ENCODE peak calls at places on chromosomes 6 and 20, in eight cellular contexts. G, W, F, C, A, X, R and Q are unnamed samples.

GRCh38 chr6:134523903-134524302 is 206.0 kb upstream of the SGK1 start:
- DNase-seq in A (no peak), F (no peak), X (no peak), G (no peak), R (peak), C (no peak), W (no peak), Q (peak)

GRCh38 chr6:44627091-44627878 is 239.8 kb downstream of the CDC5L start:
- DNase-seq in A (no peak), X (no peak), G (peak), F (no peak), C (peak), W (peak), R (no peak), Q (no peak)

GRCh38 chr20:1204547-1204946 is 1.3 kb downstream of the C20orf202 start:
- DNase-seq in G (peak), R (no peak), X (no peak), C (no peak), W (no peak), A (no peak), F (no peak), Q (no peak)

GRCh38 chr20:46970937-46971630 is 76.4 kb downstream of the EYA2 start:
- DNase-seq in X (peak), R (peak), F (peak), C (no peak), G (peak), W (no peak), A (peak), Q (peak)

GRCh38 chr6:155483858-155484257 is 28.2 kb upstream of the NOX3 start:
- DNase-seq in R (peak), W (no peak), C (no peak), G (no peak), X (no peak), A (peak), F (peak), Q (peak)

GRCh38 chr6:138088307-138088744 is 18.9 kb downstream of the PERP start:
- DNase-seq in F (peak), X (no peak), G (no peak), C (no peak), A (peak), W (peak), R (peak), Q (peak)

GRCh38 chr20:13644010-13644409 is 5.3 kb upstream of the TASP1 start:
- DNase-seq in W (no peak), G (no peak), X (no peak), A (peak), C (no peak), R (no peak), F (peak), Q (peak)

GRCh38 chr6:39184906-39185580 is 44.2 kb downstream of the KCNK5 start:
- DNase-seq in F (no peak), C (no peak), R (no peak), A (no peak), W (no peak), X (no peak), G (peak), Q (peak)

GRCh38 chr6:46893648-46894047 is 28.1 kb downstream of the ADGRF5 start:
- DNase-seq in G (no peak), R (no peak), X (no peak), C (no peak), A (no peak), W (no peak), F (no peak), Q (no peak)

GRCh38 chr20:44181611-44182010 is 5.4 kb downstream of the JPH2 start:
- DNase-seq in A (no peak), C (no peak), F (no peak), W (no peak), R (no peak), G (no peak), X (no peak), Q (no peak)

GRCh38 chr20:61801857-61802442 is 263.7 kb downstream of the TAF4 start:
- DNase-seq in R (no peak), F (no peak), X (no peak), G (no peak), C (no peak), W (no peak), A (no peak), Q (no peak)

GRCh38 chr6:34465551-34466241 is at the start of gene PACSIN1:
- DNase-seq in F (no peak), C (no peak), A (no peak), G (peak), X (peak), W (peak), R (no peak), Q (peak)

GRCh38 chr6:160178271-160178670 is 56.7 kb downstream of the SLC22A1 start:
- DNase-seq in G (no peak), X (no peak), F (no peak), R (peak), W (no peak), A (no peak), C (no peak), Q (no peak)

GRCh38 chr6:155273438-155273837 is 9.6 kb downstream of the CLDN20 start:
- DNase-seq in G (peak), F (peak), R (peak), X (no peak), C (no peak), W (no peak), A (peak), Q (peak)

GRCh38 chr6:51820555-51820954 is 266.9 kb downstream of the PKHD1 start:
- DNase-seq in W (no peak), G (no peak), F (no peak), C (no peak), R (no peak), A (no peak), X (no peak), Q (no peak)

GRCh38 chr6:142300758-142301251 is 1.0 kb upstream of the ADGRG6 start:
- DNase-seq in F (peak), C (no peak), A (peak), X (no peak), R (peak), W (peak), G (peak), Q (peak)

GRCh38 chr6:154056536-154056935 is 17.5 kb downstream of the OPRM1 start:
- DNase-seq in R (no peak), X (no peak), G (no peak), F (no peak), C (no peak), A (no peak), W (no peak), Q (no peak)

GRCh38 chr6:150352321-150353296 is 16.2 kb upstream of the IYD start:
- DNase-seq in X (no peak), C (no peak), W (no peak), F (peak), R (peak), A (peak), G (no peak), Q (peak)

GRCh38 chr20:49893242-49894072 is 21.9 kb downstream of the SPATA2 start:
- DNase-seq in W (no peak), C (no peak), X (no peak), R (no peak), G (no peak), F (no peak), A (no peak), Q (no peak)

GRCh38 chr20:53611449-53611894 is 17.8 kb upstream of the ZNF217 start:
- DNase-seq in R (peak), F (peak), X (peak), W (no peak), A (peak), C (no peak), G (peak), Q (peak)

GRCh38 chr6:30259140-30260035 is 46.2 kb upstream of the TRIM26 start:
- DNase-seq in G (peak), C (peak), W (peak), F (peak), X (peak), A (peak), R (peak), Q (peak)
- TF ChIP-seq CTCF in G (peak), C (peak), W (peak), F (peak), X (peak), A (peak), R (peak), Q (peak)

GRCh38 chr6:166006593-166007301 is 160.9 kb downstream of the TBXT start:
- DNase-seq in C (no peak), R (peak), A (peak), F (peak), G (no peak), X (no peak), W (no peak), Q (no peak)
- H3K4me3 ChIP-seq in C (peak), R (peak), A (peak), F (peak), G (peak), X (no peak), W (no peak), Q (no peak)

GRCh38 chr6:159169193-159169555 is at the start of gene FNDC1:
- DNase-seq in X (peak), F (no peak), C (no peak), A (no peak), G (peak), W (peak), R (no peak), Q (no peak)
- TF ChIP-seq CTCF in X (no peak), F (no peak), C (peak), A (no peak), G (peak), W (no peak), R (no peak), Q (no peak)

GRCh38 chr6:1312193-1312443 is 220 bp downstream of the FOXQ1 start:
- DNase-seq in W (no peak), A (peak), G (no peak), X (no peak), R (no peak), F (no peak), C (no peak), Q (peak)
- H3K4me3 ChIP-seq in W (peak), A (no peak), G (peak), X (no peak), R (peak), F (no peak), C (peak), Q (peak)

GRCh38 chr6:1020133-1020532 is 291.8 kb upstream of the FOXQ1 start:
- DNase-seq in A (no peak), W (no peak), G (no peak), X (no peak), R (no peak), F (no peak), C (no peak), Q (no peak)

GRCh38 chr6:1013656-1014430 is 298.1 kb upstream of the FOXQ1 start:
- DNase-seq in F (no peak), R (no peak), A (no peak), X (no peak), G (no peak), W (no peak), C (no peak), Q (no peak)

GRCh38 chr6:1014431-1014807 is 297.5 kb upstream of the FOXQ1 start:
- DNase-seq in W (no peak), X (no peak), A (no peak), G (no peak), R (no peak), F (no peak), C (no peak), Q (no peak)

GRCh38 chr6:1016329-1017302 is 295.3 kb upstream of the FOXQ1 start:
- DNase-seq in C (no peak), X (no peak), G (no peak), R (no peak), F (no peak), A (no peak), W (peak), Q (no peak)

DNA sequence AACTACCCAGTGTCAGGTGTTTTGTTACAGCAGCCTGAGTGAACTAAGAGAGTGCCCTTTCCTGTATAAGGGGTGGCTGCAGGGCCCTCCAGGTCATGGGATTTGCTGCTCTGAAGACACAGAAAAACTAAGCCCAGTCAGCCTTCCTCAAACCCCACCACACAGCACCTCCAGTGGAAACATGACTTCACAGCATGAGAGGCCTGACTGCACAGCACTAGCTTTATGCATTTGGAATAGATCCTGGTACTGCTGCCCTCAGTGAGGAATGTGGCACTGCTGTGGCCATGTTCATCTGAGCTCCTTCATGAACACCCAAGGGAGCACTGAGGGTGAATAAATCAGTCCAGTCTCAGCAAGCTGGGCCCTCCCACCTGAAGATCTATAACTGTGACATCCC is 296.1 kb upstream of the FOXQ1 start:
- DNase-seq in A (no peak), G (no peak), X (no peak), R (peak), W (peak), C (no peak), F (no peak), Q (no peak)
- TF ChIP-seq CTCF in A (no peak), G (peak), X (no peak), R (peak), W (peak), C (no peak), F (no peak), Q (no peak)

GRCh38 chr6:87222676-87223075 is 67.3 kb downstream of the ZNF292 start:
- DNase-seq in W (no peak), F (no peak), G (no peak), R (no peak), X (no peak), A (no peak), C (no peak), Q (no peak)

DNA sequence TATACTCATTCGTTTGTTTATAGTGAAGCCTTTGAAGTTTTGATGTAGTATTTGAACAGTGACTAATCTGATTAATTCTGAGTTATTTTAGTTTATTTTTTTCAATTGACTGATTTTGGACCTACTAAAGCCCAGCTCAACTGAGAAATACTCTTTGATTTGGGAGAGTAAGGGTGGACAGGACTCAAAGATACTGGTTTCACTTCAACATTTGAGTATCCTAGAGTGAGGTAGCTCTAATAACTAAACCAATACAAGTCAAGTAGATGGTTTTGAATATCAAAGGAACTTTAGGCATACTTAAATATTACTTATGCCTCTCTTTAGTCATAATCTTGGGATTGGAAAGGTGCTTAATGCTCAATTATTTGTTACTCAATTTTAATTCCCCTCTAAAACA is 65.6 kb downstream of the ZNF292 start:
- DNase-seq in A (no peak), X (no peak), G (no peak), R (no peak), F (no peak), W (no peak), C (no peak), Q (no peak)
- H3K4me3 ChIP-seq in A (no peak), X (no peak), G (no peak), R (no peak), F (no peak), W (no peak), C (no peak), Q (no peak)

GRCh38 chr6:70184723-70185122 is 118.2 kb downstream of the COL9A1 start:
- DNase-seq in A (no peak), F (no peak), W (no peak), C (no peak), R (no peak), X (no peak), G (no peak), Q (no peak)

GRCh38 chr6:70183512-70183911 is 119.4 kb downstream of the COL9A1 start:
- DNase-seq in A (no peak), G (no peak), X (no peak), C (no peak), R (no peak), W (no peak), F (no peak), Q (no peak)

GRCh38 chr6:70176853-70177550 is 125.9 kb downstream of the COL9A1 start:
- DNase-seq in W (no peak), C (no peak), G (no peak), F (no peak), R (no peak), X (no peak), A (no peak), Q (no peak)

GRCh38 chr6:70180183-70180903 is 122.5 kb downstream of the COL9A1 start:
- DNase-seq in G (no peak), R (no peak), A (no peak), F (no peak), X (no peak), W (no peak), C (no peak), Q (no peak)

DNA sequence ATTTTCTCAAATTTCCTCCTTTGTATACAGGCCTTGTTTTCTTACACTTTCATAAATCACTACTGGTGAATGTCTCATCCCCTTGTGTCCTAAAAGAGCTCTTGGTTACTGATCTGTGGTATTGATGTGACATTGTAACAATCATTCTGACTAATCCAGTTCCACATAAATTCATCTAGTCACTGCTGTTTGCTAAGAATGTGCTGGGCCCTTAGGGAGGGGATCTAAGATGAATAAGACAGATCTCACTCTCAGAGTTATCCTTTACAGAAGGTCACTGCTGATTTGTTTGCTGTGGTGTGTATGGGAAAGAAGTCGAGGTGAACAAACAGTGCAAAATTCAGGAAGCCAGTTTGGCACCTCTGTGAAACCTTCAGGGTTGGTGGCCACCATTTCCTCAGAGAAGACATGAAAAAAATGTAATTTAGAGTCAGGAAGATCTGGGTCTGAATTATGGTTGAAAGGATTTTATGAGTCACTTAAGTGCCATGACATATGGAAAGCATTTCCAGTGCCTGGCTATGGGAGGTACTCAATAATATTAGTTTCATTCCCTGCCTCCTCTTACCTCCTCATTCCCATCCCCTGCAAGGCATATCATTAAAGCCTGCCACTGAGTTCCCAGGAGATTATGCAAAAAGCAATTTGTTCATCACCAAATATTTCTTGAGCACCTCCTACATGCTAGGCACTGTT is 121.8 kb downstream of the COL9A1 start:
- DNase-seq in F (no peak), A (peak), G (no peak), R (no peak), W (no peak), X (no peak), C (no peak), Q (no peak)
- TF ChIP-seq CTCF in F (no peak), A (no peak), G (no peak), R (no peak), W (no peak), X (no peak), C (no peak), Q (no peak)

GRCh38 chr6:148186916-148187315 is 155.7 kb upstream of the SASH1 start:
- DNase-seq in C (no peak), X (no peak), G (no peak), W (peak), R (no peak), F (no peak), A (no peak), Q (peak)

GRCh38 chr6:148195511-148195910 is 147.1 kb upstream of the SASH1 start:
- DNase-seq in W (no peak), C (no peak), R (no peak), F (no peak), A (no peak), G (no peak), X (no peak), Q (peak)

GRCh38 chr6:148193063-148193680 is 149.5 kb upstream of the SASH1 start:
- DNase-seq in F (no peak), W (no peak), A (no peak), X (no peak), C (no peak), R (no peak), G (no peak), Q (peak)

DNA sequence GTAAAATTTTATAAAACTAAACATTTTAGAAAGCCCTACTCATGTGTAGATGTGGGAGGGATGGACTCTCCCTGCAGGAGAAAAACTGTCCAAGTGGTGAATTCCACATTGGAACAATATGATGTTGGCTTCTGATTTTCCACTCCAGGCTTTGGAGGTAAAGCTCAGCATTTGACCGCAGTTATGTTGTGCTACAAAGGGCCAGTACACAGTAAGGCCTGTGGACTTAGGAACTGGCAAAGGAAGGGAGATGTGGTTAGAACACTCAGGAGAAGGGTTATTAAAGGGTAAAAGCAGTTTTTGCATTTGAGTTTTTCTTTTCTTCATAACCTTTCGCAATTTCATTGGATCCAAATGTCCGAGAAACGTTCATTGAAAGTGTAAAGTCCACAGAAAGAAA is 150.3 kb upstream of the SASH1 start:
- DNase-seq in A (peak), C (no peak), W (no peak), F (no peak), R (no peak), G (no peak), X (no peak), Q (peak)
- H3K4me3 ChIP-seq in A (no peak), C (no peak), W (no peak), F (no peak), R (no peak), G (no peak), X (no peak), Q (no peak)

GRCh38 chr6:157628463-157628862 is 194.6 kb upstream of the SNX9 start:
- DNase-seq in W (no peak), X (no peak), G (no peak), F (no peak), R (no peak), C (no peak), A (no peak), Q (no peak)

GRCh38 chr6:157629220-157629619 is 193.8 kb upstream of the SNX9 start:
- DNase-seq in A (no peak), R (peak), C (no peak), G (no peak), X (no peak), F (peak), W (no peak), Q (no peak)

GRCh38 chr6:157625111-157625510 is 197.9 kb upstream of the SNX9 start:
- DNase-seq in X (no peak), W (no peak), R (no peak), G (no peak), F (no peak), A (no peak), C (no peak), Q (no peak)

GRCh38 chr6:157625764-157626163 is 197.3 kb upstream of the SNX9 start:
- DNase-seq in C (no peak), F (no peak), R (no peak), X (no peak), A (peak), W (no peak), G (no peak), Q (no peak)

DNA sequence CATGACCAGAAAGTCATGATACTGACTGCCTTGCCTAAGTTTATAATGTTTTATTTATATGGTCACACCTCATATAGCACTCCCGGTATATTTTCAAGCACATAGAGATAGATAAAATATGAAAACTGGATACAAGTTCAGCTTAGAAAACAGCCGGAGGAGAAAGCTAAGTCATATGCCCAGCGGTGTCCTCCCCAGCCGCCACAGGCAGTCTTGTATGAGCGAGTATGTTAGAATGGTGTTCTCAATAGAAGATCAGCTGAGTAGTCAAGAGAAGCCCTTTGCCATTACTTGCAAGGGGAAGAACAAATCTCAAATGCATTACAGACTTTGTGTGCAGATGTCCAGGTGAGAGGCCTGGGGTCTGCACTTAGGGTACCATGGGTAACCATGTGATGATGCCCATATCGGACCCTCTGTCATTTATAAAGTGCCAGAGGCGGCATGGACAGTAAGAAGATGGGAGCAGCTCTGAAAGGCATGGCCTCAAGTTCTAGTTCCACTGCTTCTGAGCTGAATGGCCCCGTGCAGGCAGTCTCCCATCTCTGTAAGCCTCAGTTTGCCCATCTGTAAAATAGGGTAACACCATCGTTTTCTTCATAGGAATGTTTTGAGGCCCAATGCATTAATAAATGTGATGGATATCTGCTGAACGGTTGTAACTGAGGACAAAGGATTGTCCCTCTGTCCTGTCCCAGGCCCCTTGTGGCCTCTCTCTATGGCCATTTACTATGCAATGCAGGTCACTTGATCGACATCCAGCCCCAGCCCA is 195.7 kb upstream of the SNX9 start:
- DNase-seq in F (no peak), W (no peak), X (no peak), C (no peak), A (no peak), G (no peak), R (no peak), Q (no peak)
- TF ChIP-seq CTCF in F (no peak), W (no peak), X (no peak), C (no peak), A (no peak), G (no peak), R (no peak), Q (no peak)